ENCODE peak calls at places on chromosomes 11 and 22, in six cellular contexts. X is IMR-90, G is H9, N is mesenchymal stem cell, R is mesendoderm, Z is H1. S is an unnamed sample.

GRCh38 chr11:62108971-62109391 is 14.8 kb upstream of the INCENP start:
- DNase-seq in X (peak; percentile 66), G (no peak), N (peak; percentile 53), R (no peak), Z (no peak), S (no peak)

GRCh38 chr11:32386770-32387377 is 48.5 kb downstream of the WT1 start:
- DNase-seq in X (peak; percentile 7), G (no peak), N (peak; percentile 86), R (peak; percentile 23), Z (no peak), S (no peak)

GRCh38 chr11:95050595-95051202 is 1.5 kb downstream of the KDM4F start:
- DNase-seq in X (no peak), G (no peak), N (no peak), R (no peak), Z (no peak), S (no peak)

GRCh38 chr11:111565111-111565720 is 24.7 kb downstream of the LAYN start:
- DNase-seq in X (peak; percentile 80), G (peak; percentile 53), N (peak; percentile 72), R (peak; percentile 76), Z (no peak), S (peak; percentile 47)

GRCh38 chr11:33736148-33736809 is at the start of gene CD59:
- DNase-seq in X (peak; percentile 88), G (peak; percentile 97), N (peak; percentile 91), R (peak; percentile 95), Z (peak; percentile 76), S (peak; percentile 84)

GRCh38 chr11:110022548-110022947 is 70.6 kb upstream of the ZC3H12C start:
- DNase-seq in X (peak; percentile 25), G (no peak), N (no peak), R (no peak), Z (no peak), S (no peak)

GRCh38 chr11:57458410-57459111 is 1.8 kb upstream of the RTN4RL2 start:
- DNase-seq in X (peak; percentile 11), G (peak; percentile 65), N (peak; percentile 38), R (peak; percentile 57), Z (no peak), S (no peak)

GRCh38 chr22:26590525-26590858 is 560 bp upstream of the TPST2 start:
- DNase-seq in X (no peak), G (no peak), N (no peak), R (no peak), Z (no peak), S (no peak)

GRCh38 chr22:41966607-41967240 is 2.5 kb upstream of the SEPTIN3 start:
- DNase-seq in X (peak; percentile 88), G (peak; percentile 81), N (peak; percentile 92), R (peak; percentile 97), Z (no peak), S (no peak)

GRCh38 chr11:65860278-65861164 is at the start of gene MUS81:
- DNase-seq in X (peak; percentile 97), G (peak; percentile 97), N (peak; percentile 98), R (peak; percentile 99), Z (peak; percentile 91), S (peak; percentile 95)

GRCh38 chr11:93238956-93239355 is 41.2 kb upstream of the SLC36A4 start:
- DNase-seq in X (no peak), G (no peak), N (no peak), R (peak; percentile 73), Z (no peak), S (no peak)

GRCh38 chr22:48757581-48757980 is 1070.1 kb downstream of the BRD1 start:
- DNase-seq in X (no peak), G (peak; percentile 13), N (no peak), R (no peak), Z (no peak), S (no peak)

GRCh38 chr11:73376803-73377629 is 817 bp downstream of the RELT start:
- DNase-seq in X (peak; percentile 72), G (no peak), N (peak; percentile 96), R (peak; percentile 74), Z (no peak), S (no peak)

GRCh38 chr11:64998141-64998540 is 1.4 kb upstream of the BATF2 start:
- DNase-seq in X (no peak), G (no peak), N (no peak), R (peak; percentile 48), Z (no peak), S (no peak)

GRCh38 chr22:26620197-26620596 is 1.6 kb upstream of the CRYBA4 start:
- DNase-seq in X (no peak), G (no peak), N (no peak), R (no peak), Z (no peak), S (no peak)

GRCh38 chr11:61578819-61579218 is 2.1 kb downstream of the SYT7 start:
- DNase-seq in X (no peak), G (no peak), N (no peak), R (no peak), Z (no peak), S (no peak)

GRCh38 chr22:17917490-17917983 is 106.8 kb downstream of the MICAL3 start:
- DNase-seq in X (no peak), G (no peak), N (no peak), R (no peak), Z (no peak), S (no peak)

GRCh38 chr11:83909579-83909978 is 623.4 kb upstream of the CCDC90B start:
- DNase-seq in X (no peak), G (no peak), N (no peak), R (no peak), Z (no peak), S (no peak)
- H2BK5ac ChIP-seq in X (no peak overlapping the region), G (no peak overlapping the region), N (no peak overlapping the region), R (no peak overlapping the region), Z (no peak overlapping the region), S (no peak overlapping the region)

DNA sequence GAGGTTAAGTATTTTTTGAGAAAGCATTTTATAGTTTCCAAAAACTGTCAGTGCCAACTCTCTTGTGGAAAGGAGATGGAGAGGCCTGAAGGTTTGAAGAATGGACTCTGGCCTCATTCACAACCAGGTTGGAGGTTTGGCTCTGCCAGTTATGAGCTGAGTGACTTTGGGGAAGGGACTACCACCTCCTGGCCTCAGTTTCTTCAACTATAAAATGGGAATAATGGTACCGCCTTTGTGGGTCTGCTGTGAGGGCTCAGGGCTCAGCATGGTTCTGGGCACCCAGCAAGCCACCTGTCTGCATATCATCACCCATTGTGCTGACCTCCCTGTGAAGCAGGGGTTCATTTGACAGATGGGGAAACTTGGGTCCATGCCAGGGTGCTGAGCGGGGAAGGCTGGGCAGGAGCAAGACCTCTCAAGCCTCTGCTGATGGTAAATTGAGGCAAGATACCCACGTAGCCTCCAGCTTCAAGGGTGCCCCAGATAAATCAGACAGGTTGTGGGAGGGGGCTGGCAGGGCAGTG is 3.5 kb upstream of the LIF start:
- DNase-seq in X (no peak), G (no peak), N (no peak), R (no peak), Z (no peak), S (no peak)
- H3K4me1 ChIP-seq in X (peaks cover 55% of the 10 kb centered on the region), G (peaks cover 3% of the 10 kb centered on the region), N (peaks cover 75% of the 10 kb centered on the region), R (no peaks in the 10 kb centered on the region), Z (peaks cover 4% of the 10 kb centered on the region), S (peaks cover 21% of the 10 kb centered on the region)

DNA sequence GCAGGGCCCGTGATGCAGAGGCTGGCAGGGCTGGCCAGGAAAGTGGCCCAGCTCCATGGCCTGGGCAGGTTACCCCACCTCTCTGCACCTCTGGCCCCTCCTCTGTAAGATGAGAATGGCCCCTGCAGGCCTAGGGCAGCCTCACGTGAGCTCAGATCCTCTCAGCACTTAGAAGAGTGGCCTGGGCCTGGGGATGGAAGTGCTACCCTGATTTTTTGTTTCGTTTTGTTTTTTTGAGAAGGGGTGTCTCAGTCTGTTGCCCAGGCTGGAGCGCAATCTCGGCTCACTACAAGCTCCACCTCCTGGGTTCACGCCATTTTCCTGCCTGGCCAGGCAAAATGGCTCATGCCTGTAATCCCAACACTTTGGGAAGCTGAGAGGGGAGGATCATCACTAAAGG is 982 bp downstream of the APOBEC3H start:
- DNase-seq in X (no peak), G (peak; percentile 81), N (no peak), R (peak; percentile 62), Z (no peak), S (no peak)
- H2BK120ac ChIP-seq in X (no peak overlapping the region), G (no peak overlapping the region), N (no peak overlapping the region), R (no peak overlapping the region), Z (no peak overlapping the region), S (no peak overlapping the region)

GRCh38 chr11:108647701-108648527 is 17.0 kb upstream of the DDX10 start:
- DNase-seq in X (peak; percentile 81), G (peak; percentile 78), N (peak; percentile 81), R (peak; percentile 90), Z (peak; percentile 64), S (peak; percentile 66)

GRCh38 chr11:108643974-108644373 is 20.9 kb upstream of the DDX10 start:
- DNase-seq in X (no peak), G (no peak), N (no peak), R (no peak), Z (no peak), S (no peak)

GRCh38 chr11:108648528-108648885 is 16.4 kb upstream of the DDX10 start:
- DNase-seq in X (no peak), G (no peak), N (no peak), R (no peak), Z (no peak), S (no peak)

GRCh38 chr11:108647387-108647700 is 17.5 kb upstream of the DDX10 start:
- DNase-seq in X (no peak), G (no peak), N (no peak), R (no peak), Z (no peak), S (no peak)

GRCh38 chr11:108645956-108646355 is 18.9 kb upstream of the DDX10 start:
- DNase-seq in X (no peak), G (no peak), N (no peak), R (no peak), Z (no peak), S (no peak)
- H2BK5ac ChIP-seq in X (no peak overlapping the region), G (no peak overlapping the region), N (no peak overlapping the region), R (no peak overlapping the region), Z (no peak overlapping the region), S (no peak overlapping the region)

DNA sequence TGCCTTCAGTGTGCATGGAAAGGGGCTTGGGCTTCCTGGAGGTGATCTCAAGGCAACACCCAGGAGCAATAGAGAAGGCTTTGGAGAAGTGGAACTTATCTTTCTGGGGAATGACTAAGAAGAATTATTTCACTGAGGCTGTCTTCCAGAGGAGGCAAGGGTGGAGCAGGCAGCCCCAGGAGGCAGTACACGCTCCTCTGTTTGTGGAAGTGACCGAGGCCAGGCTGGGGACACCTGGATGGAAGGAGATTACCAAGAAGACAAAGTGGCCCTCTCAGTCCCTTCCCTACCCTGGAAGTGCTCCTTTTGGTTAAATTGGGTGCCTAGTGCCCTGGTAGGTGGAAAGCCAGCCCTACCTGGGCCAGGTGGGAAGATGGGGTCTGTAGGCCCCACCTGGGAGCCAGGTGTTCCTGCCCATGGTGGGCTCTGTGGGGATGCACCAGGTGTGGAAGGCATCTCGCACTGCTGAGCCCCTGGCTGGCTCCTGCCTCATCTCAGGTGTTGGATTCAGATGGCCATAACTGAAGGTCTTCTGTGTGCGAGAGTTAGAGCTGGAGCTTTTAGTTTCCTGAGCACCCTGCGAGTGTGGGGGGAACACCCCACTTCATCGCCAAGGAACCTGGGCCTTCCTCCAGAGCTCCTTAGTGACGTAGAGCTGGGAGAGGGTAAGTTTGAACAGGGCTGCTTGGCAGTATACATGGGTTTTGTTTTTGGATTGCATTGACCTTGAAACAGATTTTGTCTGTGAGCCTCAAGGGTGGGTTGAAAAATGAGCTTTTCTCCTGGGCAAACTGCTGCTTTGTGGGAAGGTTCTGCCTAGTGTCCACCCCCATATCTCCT is 46.1 kb downstream of the MICAL2 start:
- DNase-seq in X (no peak), G (no peak), N (no peak), R (no peak), Z (no peak), S (no peak)
- H3K4me1 ChIP-seq in X (peaks cover 41% of the 10 kb centered on the region), G (no peaks in the 10 kb centered on the region), N (peaks cover 27% of the 10 kb centered on the region), R (peaks cover 3% of the 10 kb centered on the region), Z (no peaks in the 10 kb centered on the region), S (no peaks in the 10 kb centered on the region)

GRCh38 chr22:40720538-40721256 is 41.4 kb downstream of the MCHR1 start:
- DNase-seq in X (peak; percentile 49), G (no peak), N (peak; percentile 48), R (no peak), Z (no peak), S (no peak)
- H2BK120ac ChIP-seq in X (peak overlapping the region; percentile 76), G (no peak overlapping the region), N (no peak overlapping the region), R (peak overlapping the region; percentile 39), Z (no peak overlapping the region), S (no peak overlapping the region)